ENCODE peak calls at places on chromosome 16, in nine cellular contexts. S, F, E, Z, H, T, Q, W and X are unnamed samples.

GRCh38 chr16:52384378-52384777 is 162.6 kb downstream of the TOX3 start:
- DNase-seq in F (no peak), S (no peak), Z (no peak), H (no peak), T (no peak), W (peak), E (no peak), Q (no peak), X (no peak)

GRCh38 chr16:12551530-12551929 is 252.2 kb downstream of the CPPED1 start:
- DNase-seq in T (no peak), E (no peak), F (no peak), S (no peak), Z (no peak), W (no peak), Q (no peak), H (no peak), X (no peak)

GRCh38 chr16:53515811-53516210 is 12.8 kb upstream of the AKTIP start:
- DNase-seq in H (no peak), Z (no peak), E (no peak), W (no peak), S (no peak), F (no peak), T (no peak), Q (peak), X (no peak)

GRCh38 chr16:70738083-70738977 is 52.5 kb upstream of the MTSS2 start:
- DNase-seq in E (peak), Q (peak), H (peak), F (peak), W (no peak), S (peak), Z (no peak), T (peak), X (peak)

GRCh38 chr16:4373909-4374742 is 2.5 kb downstream of the VASN start:
- DNase-seq in W (no peak), F (peak), T (peak), S (peak), Z (no peak), H (no peak), Q (peak), E (peak), X (peak)

GRCh38 chr16:1781758-1782407 is 488 bp downstream of the SPSB3 start:
- DNase-seq in Q (no peak), F (peak), S (no peak), Z (no peak), T (no peak), E (peak), H (peak), W (no peak), X (no peak)

GRCh38 chr16:53785044-53785443 is 81.1 kb downstream of the FTO start:
- DNase-seq in Z (no peak), H (no peak), Q (no peak), T (no peak), W (no peak), F (peak), E (no peak), S (no peak), X (no peak)

GRCh38 chr16:19186403-19186802 is 18.4 kb downstream of the SYT17 start:
- DNase-seq in S (no peak), E (no peak), H (no peak), Q (no peak), F (no peak), W (no peak), T (no peak), Z (no peak), X (no peak)

GRCh38 chr16:19283637-19284036 is 1.9 kb upstream of the CLEC19A start:
- DNase-seq in H (no peak), S (no peak), F (no peak), Z (no peak), W (no peak), T (no peak), E (no peak), Q (no peak), X (no peak)

GRCh38 chr16:56691885-56692284 is 9.6 kb downstream of the MT1X start:
- DNase-seq in T (no peak), F (peak), Q (no peak), E (peak), Z (peak), S (no peak), H (no peak), W (no peak), X (no peak)

GRCh38 chr16:4328580-4329353 is 12.9 kb downstream of the GLIS2 start:
- DNase-seq in H (no peak), W (no peak), F (peak), S (no peak), T (no peak), E (no peak), Z (no peak), Q (peak), X (peak)

GRCh38 chr16:55955845-55956244 is 80.7 kb upstream of the CES5A start:
- DNase-seq in S (no peak), H (peak), T (no peak), Z (no peak), W (peak), Q (peak), F (no peak), E (no peak), X (no peak)

GRCh38 chr16:88719933-88720296 is 13.6 kb downstream of the CTU2 start:
- DNase-seq in T (no peak), E (no peak), W (no peak), Q (no peak), F (no peak), Z (no peak), H (no peak), S (no peak), X (no peak)

GRCh38 chr16:78505544-78506371 is 406.3 kb downstream of the WWOX start:
- DNase-seq in S (peak), T (peak), Z (no peak), W (no peak), H (no peak), Q (peak), E (peak), F (no peak), X (peak)

GRCh38 chr16:57083469-57083868 is 8.9 kb upstream of the CPNE2 start:
- DNase-seq in E (no peak), Q (no peak), T (no peak), Z (no peak), F (no peak), H (no peak), S (no peak), W (no peak), X (no peak)

GRCh38 chr16:82544378-82544777 is 82.4 kb upstream of the CDH13 start:
- DNase-seq in H (no peak), Z (no peak), S (no peak), T (no peak), E (no peak), W (peak), Q (no peak), F (no peak), X (no peak)

GRCh38 chr16:1020591-1020990 is 39.0 kb downstream of the SOX8 start:
- DNase-seq in F (no peak), W (no peak), Z (no peak), Q (no peak), S (no peak), H (no peak), E (no peak), T (no peak), X (no peak)

GRCh38 chr16:66945939-66946338 is 10.6 kb downstream of the CES2 start:
- DNase-seq in E (no peak), Z (no peak), W (no peak), H (no peak), T (no peak), Q (no peak), F (no peak), S (no peak), X (no peak)

GRCh38 chr16:55569025-55569424 is 2.5 kb downstream of the CAPNS2 start:
- DNase-seq in Z (no peak), F (peak), T (no peak), H (peak), S (no peak), Q (peak), E (no peak), W (no peak), X (no peak)

GRCh38 chr16:69411064-69411985 is 13.1 kb upstream of the CYB5B start:
- DNase-seq in Z (no peak), Q (no peak), T (no peak), H (no peak), S (no peak), F (no peak), W (no peak), E (no peak), X (no peak)

GRCh38 chr16:52494621-52495020 is 52.3 kb downstream of the TOX3 start:
- DNase-seq in Z (no peak), E (no peak), F (no peak), T (no peak), H (no peak), S (no peak), W (no peak), Q (no peak), X (no peak)

GRCh38 chr16:56424791-56425438 is 430 bp downstream of the AMFR start:
- DNase-seq in H (peak), W (no peak), E (peak), T (peak), Z (no peak), S (no peak), Q (peak), F (no peak), X (peak)

GRCh38 chr16:86018487-86018886 is 119.5 kb downstream of the IRF8 start:
- DNase-seq in E (peak), S (no peak), T (no peak), Q (peak), W (no peak), Z (no peak), F (peak), H (peak), X (no peak)

GRCh38 chr16:69566437-69567030 is 768 bp downstream of the NFAT5 start:
- DNase-seq in E (peak), F (peak), T (peak), S (peak), Q (peak), W (no peak), Z (no peak), H (peak), X (peak)

GRCh38 chr16:65120811-65121721 is 797 bp downstream of the CDH11 start:
- DNase-seq in W (no peak), E (no peak), Z (no peak), S (no peak), H (no peak), F (peak), T (peak), Q (peak), X (peak)

GRCh38 chr16:79902351-79902750 is 301.8 kb upstream of the MAF start:
- DNase-seq in S (no peak), E (no peak), F (no peak), Z (no peak), Q (no peak), T (peak), H (no peak), W (no peak), X (no peak)

GRCh38 chr16:82203198-82203597 is 33.2 kb upstream of the MPHOSPH6 start:
- DNase-seq in W (no peak), F (no peak), Q (no peak), E (no peak), S (no peak), Z (no peak), H (no peak), T (no peak), X (no peak)

GRCh38 chr16:1014771-1015495 is 33.4 kb downstream of the SOX8 start:
- DNase-seq in F (no peak), H (no peak), Z (no peak), W (no peak), E (no peak), T (no peak), Q (no peak), S (no peak), X (no peak)

GRCh38 chr16:70805787-70806186 is 4.8 kb upstream of the VAC14 start:
- DNase-seq in F (peak), W (no peak), E (no peak), S (no peak), T (no peak), Z (no peak), H (no peak), Q (no peak), X (no peak)

GRCh38 chr16:81595676-81596292 is 151.2 kb downstream of the CMIP start:
- DNase-seq in T (no peak), E (no peak), F (no peak), Z (no peak), H (no peak), Q (no peak), S (no peak), W (no peak), X (no peak)

GRCh38 chr16:63625141-63625540 is 1496.7 kb downstream of the CDH11 start:
- DNase-seq in W (no peak), F (no peak), Z (no peak), H (no peak), Q (no peak), E (no peak), S (no peak), T (no peak), X (no peak)

GRCh38 chr16:10511829-10512228 is 68.6 kb downstream of the EMP2 start:
- DNase-seq in S (no peak), T (no peak), F (no peak), E (no peak), H (no peak), Z (no peak), Q (no peak), W (no peak), X (no peak)

GRCh38 chr16:82603784-82604411 is 22.9 kb upstream of the CDH13 start:
- DNase-seq in S (peak), Q (no peak), F (peak), H (peak), T (no peak), E (peak), W (no peak), Z (peak), X (peak)

GRCh38 chr16:26005336-26005735 is 313.6 kb downstream of the HS3ST4 start:
- DNase-seq in E (no peak), Z (no peak), F (no peak), T (no peak), Q (no peak), W (no peak), S (no peak), H (no peak), X (no peak)

GRCh38 chr16:2095315-2095853 is 40.3 kb downstream of the PKD1 start:
- DNase-seq in H (no peak), E (no peak), S (no peak), T (no peak), W (no peak), F (peak), Z (no peak), Q (no peak), X (no peak)

DNA sequence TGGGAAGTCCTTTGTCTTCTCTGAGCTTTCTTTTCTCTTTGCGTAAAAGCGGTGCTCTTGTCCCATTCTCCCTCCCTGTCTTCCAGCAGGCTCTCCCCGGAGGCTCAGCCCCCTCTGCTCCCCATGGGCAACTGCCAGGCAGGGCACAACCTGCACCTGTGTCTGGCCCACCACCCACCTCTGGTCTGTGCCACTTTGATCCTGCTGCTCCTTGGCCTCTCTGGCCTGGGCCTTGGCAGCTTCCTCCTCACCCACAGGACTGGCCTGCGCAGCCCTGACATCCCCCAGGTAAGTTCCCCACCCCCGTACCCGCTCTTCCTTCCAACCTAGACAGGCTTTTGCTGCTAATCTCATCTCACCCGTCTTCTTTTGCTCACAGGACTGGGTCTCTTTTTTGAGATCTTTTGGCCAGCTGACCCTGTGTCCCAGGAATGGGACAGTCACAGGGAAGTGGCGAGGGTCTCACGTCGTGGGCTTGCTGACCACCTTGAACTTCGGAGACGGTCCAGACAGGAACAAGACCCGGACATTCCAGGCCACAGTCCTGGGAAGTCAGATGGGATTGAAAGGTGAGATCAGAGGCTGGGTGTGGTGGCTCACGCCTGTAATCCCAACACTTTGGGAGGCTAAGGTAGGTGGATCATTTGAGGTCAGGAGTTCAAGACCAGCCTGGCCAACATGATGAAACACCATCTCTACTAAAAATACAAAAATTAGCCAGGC is 1.3 kb downstream of the TMEM219 start:
- DNase-seq in E (no peak), H (no peak), T (no peak), W (no peak), F (no peak), Z (no peak), S (no peak), Q (no peak), X (no peak)
- H3K4me3 ChIP-seq in E (peak), H (no peak), T (peak), W (peak), F (peak), Z (no peak), S (peak), Q (no peak), X (peak)

GRCh38 chr16:24539850-24540484 is 601 bp downstream of the RBBP6 start:
- DNase-seq in S (peak), Q (peak), H (no peak), F (peak), W (no peak), T (peak), Z (no peak), E (peak), X (peak)

GRCh38 chr16:24538756-24539294 is 541 bp upstream of the RBBP6 start:
- DNase-seq in F (no peak), Z (no peak), S (peak), Q (no peak), H (no peak), E (no peak), W (no peak), T (no peak), X (no peak)

GRCh38 chr16:24541534-24541933 is 2.2 kb downstream of the RBBP6 start:
- DNase-seq in W (no peak), S (no peak), H (no peak), Q (no peak), F (no peak), T (no peak), E (no peak), Z (no peak), X (no peak)

GRCh38 chr16:24539295-24539849 is at the start of gene RBBP6:
- DNase-seq in Z (peak), F (peak), S (peak), Q (peak), W (peak), H (peak), E (peak), T (peak), X (peak)

DNA sequence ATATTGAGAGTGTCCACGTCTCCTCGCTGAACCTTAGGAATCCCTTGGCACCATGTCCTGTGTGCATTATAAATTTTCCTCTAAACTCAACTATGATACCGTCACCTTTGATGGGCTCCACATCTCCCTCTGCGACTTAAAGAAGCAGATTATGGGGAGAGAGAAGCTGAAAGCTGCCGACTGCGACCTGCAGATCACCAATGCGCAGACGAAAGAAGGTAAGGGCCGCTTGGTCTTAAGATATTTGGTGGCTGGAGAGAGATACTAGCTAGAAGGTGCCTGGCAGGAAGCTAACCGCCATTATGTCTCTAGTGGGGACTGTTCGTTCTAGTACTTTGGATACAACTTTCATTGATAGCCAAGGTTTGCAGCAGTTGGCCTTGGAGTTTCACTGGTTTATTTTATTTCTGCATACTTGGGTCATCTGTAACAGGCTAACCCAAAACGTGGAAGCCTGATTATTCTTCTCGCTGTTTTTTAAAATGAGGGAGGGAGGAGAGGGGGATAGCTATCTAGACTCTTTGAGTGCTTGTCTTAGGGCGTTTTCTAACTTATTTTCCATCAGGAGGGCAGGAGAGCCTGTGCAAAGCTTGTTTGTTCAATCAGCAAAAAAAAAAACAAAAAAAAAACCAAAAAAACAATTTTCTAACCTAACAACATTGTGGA is 1.3 kb downstream of the RBBP6 start:
- DNase-seq in F (peak), S (no peak), T (no peak), E (no peak), Z (no peak), H (peak), W (no peak), Q (no peak), X (no peak)
- TF ChIP-seq POLR2A in F (no peak), S (no peak), T (no peak), E (no peak), Z (no peak), H (no peak), W (no peak), Q (no peak), X (no peak)

GRCh38 chr16:46962629-46963028 is 10.8 kb downstream of the DNAJA2 start:
- DNase-seq in W (no peak), Z (no peak), H (no peak), S (no peak), T (no peak), E (no peak), F (no peak), Q (no peak), X (no peak)

DNA sequence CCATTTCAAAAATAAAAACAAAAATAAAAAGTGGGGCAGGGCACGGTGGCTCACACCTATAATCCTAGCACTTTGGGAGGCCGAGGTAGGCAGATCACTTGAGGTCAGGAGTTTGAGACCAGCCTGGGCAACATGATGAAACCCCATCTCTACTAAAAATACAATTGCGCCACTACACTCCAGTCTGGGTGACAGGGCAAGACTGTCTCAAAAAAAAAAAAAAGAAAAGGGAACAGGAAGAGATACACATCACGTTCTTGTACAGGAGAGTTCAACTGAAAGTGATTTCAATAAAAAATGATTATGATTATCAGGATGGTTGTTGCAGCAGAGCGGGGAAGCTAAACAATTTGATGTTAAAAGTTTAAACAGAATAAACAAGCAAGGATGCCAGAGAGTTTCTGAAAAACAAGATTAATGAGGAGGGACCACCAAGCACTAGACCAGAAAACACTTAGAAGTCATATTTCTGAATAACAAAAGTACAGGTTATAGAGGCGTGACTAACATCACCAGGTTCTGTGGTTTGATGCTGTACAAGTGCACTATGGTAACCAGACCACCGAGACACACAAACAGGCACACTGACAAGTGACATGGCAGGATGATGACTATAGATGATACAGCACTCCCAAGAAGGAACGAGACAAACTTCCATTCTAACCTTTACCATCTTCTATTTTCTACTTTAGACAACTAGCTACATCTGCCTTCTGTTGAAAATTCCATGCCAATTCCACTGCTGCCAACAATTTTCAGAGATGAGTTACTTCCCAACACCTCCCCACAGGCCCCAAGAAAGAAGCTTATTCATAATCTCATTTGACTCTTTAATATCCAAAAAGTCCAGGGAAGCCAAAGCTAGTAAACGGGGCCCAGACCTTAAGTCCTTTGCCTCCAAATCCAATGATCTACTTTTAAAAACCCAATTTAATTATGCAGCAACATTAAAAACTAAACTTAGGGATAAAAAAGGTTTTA is 11.8 kb downstream of the DNAJA2 start:
- DNase-seq in W (no peak), E (no peak), S (no peak), F (peak), Q (no peak), H (peak), T (no peak), Z (no peak), X (no peak)
- H3K4me3 ChIP-seq in W (no peak), E (no peak), S (no peak), F (no peak), Q (no peak), H (no peak), T (no peak), Z (no peak), X (no peak)

GRCh38 chr16:87701505-87701921 is 64.3 kb downstream of the KLHDC4 start:
- DNase-seq in S (no peak), Q (no peak), W (no peak), T (no peak), H (peak), E (no peak), F (no peak), Z (no peak), X (no peak)
- TF ChIP-seq POLR2A in S (no peak), Q (no peak), W (no peak), T (no peak), H (no peak), E (no peak), F (no peak), Z (no peak), X (no peak)